ENCODE peak calls at places on chromosome 1, in four cellular contexts. X is COR-L47, A is type B pancreatic cell, Z is kidney tubule cell. S is an unnamed sample.

GRCh38 chr1:1616045-1616821 is 933 bp downstream of the MIB2 start:
- DNase-seq in X (peak; percentile 23), A (no peak), Z (peak; percentile 34), S (no peak)

GRCh38 chr1:21239181-21239580 is 51.1 kb downstream of the ECE1 start:
- DNase-seq in X (no peak), A (no peak), Z (peak; percentile 68), S (no peak)

GRCh38 chr1:110535985-110536384 is 17.0 kb upstream of the KCNA10 start:
- DNase-seq in X (no peak), A (no peak), Z (no peak), S (no peak)

GRCh38 chr1:53111073-53111556 is 31.3 kb downstream of the SLC1A7 start:
- DNase-seq in X (no peak), A (no peak), Z (no peak), S (no peak)

GRCh38 chr1:78274814-78275213 is 216.0 kb upstream of the PTGFR start:
- DNase-seq in X (no peak), A (no peak), Z (peak; percentile 44), S (no peak)

GRCh38 chr1:234624718-234625117 is 14.7 kb upstream of the IRF2BP2 start:
- DNase-seq in X (no peak), A (no peak), Z (no peak), S (no peak)

GRCh38 chr1:204321665-204322064 is 38.1 kb downstream of the PLEKHA6 start:
- DNase-seq in X (no peak), A (no peak), Z (peak; percentile 47), S (no peak)

GRCh38 chr1:208233978-208234377 is 10.2 kb downstream of the PLXNA2 start:
- DNase-seq in X (no peak), A (no peak), Z (no peak), S (no peak)

GRCh38 chr1:24501371-24502167 is 1.1 kb upstream of the RCAN3 start:
- DNase-seq in X (no peak), A (no peak), Z (peak; percentile 54), S (no peak)

GRCh38 chr1:59743324-59744108 is 71.2 kb upstream of the HOOK1 start:
- DNase-seq in X (no peak), A (no peak), Z (no peak), S (no peak)

GRCh38 chr1:231701306-231701705 is 74.7 kb downstream of the DISC1 start:
- DNase-seq in X (no peak), A (no peak), Z (no peak), S (no peak)

GRCh38 chr1:111164151-111164550 is 24.1 kb downstream of the CEPT1 start:
- DNase-seq in X (no peak), A (no peak), Z (no peak), S (no peak)

GRCh38 chr1:45141247-45142003 is 65.0 kb downstream of the ZSWIM5 start:
- DNase-seq in X (no peak), A (no peak), Z (no peak), S (no peak)

GRCh38 chr1:40185951-40186864 is 25.0 kb downstream of the RLF start:
- DNase-seq in X (no peak), A (no peak), Z (peak; percentile 75), S (no peak)

GRCh38 chr1:31215083-31215570 is 24.6 kb downstream of the NKAIN1 start:
- DNase-seq in X (no peak), A (no peak), Z (no peak), S (no peak)

GRCh38 chr1:55012661-55013060 is 13.9 kb downstream of the BSND start:
- DNase-seq in X (peak; percentile 68), A (no peak), Z (no peak), S (no peak)

GRCh38 chr1:45979074-45979777 is 153.2 kb downstream of the PIK3R3 start:
- DNase-seq in X (peak; percentile 73), A (no peak), Z (peak; percentile 59), S (no peak)